ENCODE peak calls at places on chromosomes 5 and 9, in eight cellular contexts. T is lower lobe of right lung, G is fibroblast of pulmonary artery, A is cardiac fibroblast, D is lower leg skin, V is astrocyte of the spinal cord, P is brain microvascular endothelial cell, F is tibial artery. L is an unnamed sample.

GRCh38 chr5:24633705-24634325 is 11.0 kb downstream of the CDH10 start:
- DNase-seq in T (no peak), G (peak; percentile 53), A (peak; percentile 55), D (no peak), V (peak; percentile 47), P (peak; percentile 7), F (no peak), L (peak; percentile 28)

GRCh38 chr9:133125706-133126696 is 5.0 kb upstream of the RALGDS start:
- DNase-seq in T (peak; percentile 68), G (peak; percentile 55), A (peak; percentile 57), D (no peak), V (peak; percentile 67), P (peak; percentile 59), F (no peak), L (peak; percentile 83)

GRCh38 chr5:57653636-57654290 is 171.2 kb upstream of the ACTBL2 start:
- DNase-seq in T (no peak), G (no peak), A (no peak), D (no peak), V (no peak), P (no peak), F (no peak), L (no peak)

GRCh38 chr9:13992136-13992798 is 321.7 kb downstream of the NFIB start:
- DNase-seq in T (no peak), G (peak; percentile 48), A (peak; percentile 61), D (no peak), V (peak; percentile 43), P (peak; percentile 30), F (no peak), L (peak; percentile 37)

GRCh38 chr5:59001154-59001553 is 418.3 kb downstream of the RAB3C start:
- DNase-seq in T (no peak), G (no peak), A (no peak), D (no peak), V (no peak), P (no peak), F (no peak), L (peak; percentile 18)

GRCh38 chr5:134490925-134491271 is 34.6 kb upstream of the JADE2 start:
- DNase-seq in T (no peak), G (no peak), A (no peak), D (peak; percentile 21), V (no peak), P (no peak), F (peak; percentile 15), L (no peak)

GRCh38 chr9:6646028-6646636 is 603 bp upstream of the GLDC start:
- DNase-seq in T (no peak), G (no peak), A (no peak), D (no peak), V (peak; percentile 2), P (no peak), F (no peak), L (no peak)

GRCh38 chr9:16012621-16013020 is 459.8 kb downstream of the CCDC171 start:
- DNase-seq in T (no peak), G (no peak), A (peak; percentile 84), D (no peak), V (peak; percentile 41), P (peak; percentile 74), F (no peak), L (no peak)

GRCh38 chr5:36648426-36648825 is 42.0 kb downstream of the SLC1A3 start:
- DNase-seq in T (no peak), G (no peak), A (no peak), D (no peak), V (no peak), P (no peak), F (no peak), L (no peak)

GRCh38 chr9:86096382-86096781 is 3.0 kb downstream of the GOLM1 start:
- DNase-seq in T (no peak), G (peak; percentile 36), A (peak; percentile 61), D (no peak), V (peak; percentile 52), P (peak; percentile 68), F (no peak), L (peak; percentile 67)

GRCh38 chr9:38334234-38334633 is 58.3 kb upstream of the ALDH1B1 start:
- DNase-seq in T (no peak), G (no peak), A (peak; percentile 11), D (no peak), V (no peak), P (no peak), F (no peak), L (no peak)

GRCh38 chr5:42654645-42655044 is 102.0 kb upstream of the CCDC152 start:
- DNase-seq in T (no peak), G (no peak), A (no peak), D (no peak), V (no peak), P (no peak), F (no peak), L (no peak)

GRCh38 chr9:113519401-113520108 is 56.0 kb downstream of the RGS3 start:
- DNase-seq in T (no peak), G (peak; percentile 8), A (peak; percentile 25), D (no peak), V (peak; percentile 66), P (no peak), F (no peak), L (peak; percentile 59)

GRCh38 chr9:105296445-105296844 is 52.0 kb downstream of the SLC44A1 start:
- DNase-seq in T (no peak), G (peak; percentile 25), A (no peak), D (no peak), V (no peak), P (no peak), F (no peak), L (no peak)

GRCh38 chr5:67971223-67971830 is 244.2 kb upstream of the PIK3R1 start:
- DNase-seq in T (no peak), G (peak; percentile 92), A (peak; percentile 83), D (peak; percentile 84), V (peak; percentile 56), P (no peak), F (peak; percentile 74), L (peak; percentile 79)

GRCh38 chr9:6197330-6197729 is 18.3 kb upstream of the IL33 start:
- DNase-seq in T (no peak), G (peak; percentile 67), A (peak; percentile 67), D (no peak), V (no peak), P (peak; percentile 4), F (no peak), L (no peak)

GRCh38 chr9:69035438-69036316 is at the start of gene FXN:
- DNase-seq in T (peak; percentile 88), G (peak; percentile 85), A (peak; percentile 83), D (peak; percentile 95), V (peak; percentile 81), P (peak; percentile 66), F (peak; percentile 89), L (peak; percentile 79)

GRCh38 chr5:69368458-69369368 is 607 bp downstream of the AK6 start:
- DNase-seq in T (no peak), G (peak; percentile 50), A (peak; percentile 13), D (no peak), V (peak; percentile 19), P (peak; percentile 15), F (no peak), L (peak; percentile 58)

GRCh38 chr9:137320555-137321384 is 18.7 kb upstream of the NRARP start:
- DNase-seq in T (no peak), G (no peak), A (no peak), D (peak; percentile 85), V (no peak), P (no peak), F (peak; percentile 63), L (no peak)
- H3K4me3 ChIP-seq in T (peak overlapping the region; percentile 16), G (no peak overlapping the region), A (no peak overlapping the region), D (no peak overlapping the region), V (no peak overlapping the region), P (no peak overlapping the region), F (no peak overlapping the region), L (no peak overlapping the region)

GRCh38 chr5:21802869-21803490 is 1050.2 kb downstream of the CDH12 start:
- DNase-seq in T (no peak), G (peak; percentile 64), A (peak; percentile 60), D (no peak), V (peak; percentile 47), P (no peak), F (no peak), L (peak; percentile 11)
- TF ChIP-seq CTCF in T (peak; percentile 53), G (peak; percentile 68), A (peak; percentile 57), D (no peak), V (peak; percentile 50), P (peak; percentile 42), F (peak; percentile 54), L (peak; percentile 39)

DNA sequence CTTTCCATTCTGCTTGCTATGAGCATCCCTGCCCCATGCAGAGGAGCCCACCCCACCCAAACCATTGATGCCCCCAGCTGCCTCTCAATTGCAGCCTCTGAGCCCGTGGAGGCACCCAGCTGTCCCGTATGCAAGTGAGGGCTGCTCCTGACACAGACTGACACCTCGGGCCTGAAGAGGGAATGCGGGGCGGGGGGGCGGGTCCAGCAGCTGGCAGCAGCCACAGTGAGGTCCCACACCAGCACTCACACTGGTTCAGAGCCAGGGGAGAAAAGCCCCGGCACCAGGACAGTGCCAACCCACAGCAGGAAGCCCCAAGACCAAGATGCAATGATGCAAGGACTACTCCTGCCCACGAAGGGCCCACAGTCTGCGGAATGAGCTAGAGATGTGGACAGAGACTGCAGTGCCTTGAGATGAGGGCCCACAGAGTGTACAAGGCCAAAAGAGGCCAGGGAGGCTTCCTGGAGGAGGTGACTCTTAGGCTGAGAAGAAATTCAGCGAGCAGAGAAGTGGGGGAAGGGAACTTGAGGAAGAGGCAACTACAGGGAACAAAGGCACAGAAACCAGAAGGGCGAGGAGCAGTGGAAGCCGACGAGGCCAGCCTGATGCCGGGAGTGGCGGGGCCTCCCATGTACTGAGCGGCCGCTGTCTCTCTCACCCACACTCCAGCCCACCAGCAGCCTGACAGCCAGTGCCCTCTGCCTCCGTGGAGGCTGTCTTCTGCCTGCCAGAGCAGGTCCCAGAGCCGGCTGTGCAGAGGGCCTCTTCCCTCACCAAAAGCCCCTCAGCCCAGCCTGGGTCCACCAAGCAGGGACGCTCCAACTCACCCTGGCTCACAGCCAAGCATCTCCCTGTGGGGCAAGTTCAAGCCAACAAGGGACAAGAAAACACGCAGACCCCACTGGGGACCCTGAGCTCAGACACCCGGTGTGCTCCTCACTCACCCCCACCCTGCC is 9.2 kb downstream of the EEIG1 start:
- DNase-seq in T (peak; percentile 44), G (no peak), A (no peak), D (no peak), V (no peak), P (no peak), F (no peak), L (no peak)
- H3K4me3 ChIP-seq in T (no peak overlapping the region), G (no peak overlapping the region), A (no peak overlapping the region), D (no peak overlapping the region), V (no peak overlapping the region), P (no peak overlapping the region), F (no peak overlapping the region), L (no peak overlapping the region)

GRCh38 chr9:136118061-136118366 is 661 bp downstream of the TMEM250 start:
- DNase-seq in T (peak; percentile 71), G (no peak), A (peak; percentile 26), D (no peak), V (no peak), P (no peak), F (no peak), L (no peak)

GRCh38 chr9:136120119-136120393 is 1.4 kb upstream of the TMEM250 start:
- DNase-seq in T (no peak), G (no peak), A (no peak), D (no peak), V (no peak), P (no peak), F (no peak), L (no peak)

GRCh38 chr9:136117291-136118060 is 1.2 kb downstream of the TMEM250 start:
- DNase-seq in T (no peak), G (peak; percentile 22), A (peak; percentile 12), D (no peak), V (no peak), P (no peak), F (no peak), L (peak; percentile 22)

GRCh38 chr9:136119259-136120118 is 814 bp upstream of the TMEM250 start:
- DNase-seq in T (no peak), G (peak; percentile 45), A (peak; percentile 35), D (no peak), V (peak; percentile 27), P (no peak), F (peak; percentile 76), L (peak; percentile 32)

GRCh38 chr9:136118367-136119258 is at the start of gene TMEM250:
- DNase-seq in T (peak; percentile 98), G (peak; percentile 98), A (peak; percentile 97), D (peak; percentile 99), V (peak; percentile 97), P (peak; percentile 88), F (peak; percentile 98), L (peak; percentile 96)
- TF ChIP-seq CTCF in T (peak; percentile 10), G (no peak), A (no peak), D (no peak), V (no peak), P (peak; percentile 3), F (peak; percentile 14), L (no peak)